ENCODE peak calls at places on chromosomes 6 and 20, in four cellular contexts. N is H1, W is K562, E is HepG2. X is an unnamed sample.
A peak's percentile ranks its signal among the peaks of the same experiment; 100 is the strongest.

GRCh38 chr6:8299034-8299433 is 136.3 kb downstream of the SLC35B3 start:
- DNase-seq in N (no peak), W (no peak), E (no peak), X (no peak)

GRCh38 chr6:6715465-6715864 is 126.9 kb downstream of the LY86 start:
- DNase-seq in N (no peak), W (no peak), E (no peak), X (no peak)

GRCh38 chr20:30921286-30922071 is 336.0 kb upstream of the DEFB115 start:
- DNase-seq in N (no peak), W (no peak), E (no peak), X (no peak)

GRCh38 chr6:161228911-161229591 is 44.8 kb downstream of the AGPAT4 start:
- DNase-seq in N (no peak), W (peak; percentile 76), E (no peak), X (no peak)

GRCh38 chr6:87074051-87074711 is 20.7 kb downstream of the CGA start:
- DNase-seq in N (no peak), W (no peak), E (no peak), X (no peak)

GRCh38 chr6:127902933-127903332 is 2.1 kb upstream of the THEMIS start:
- DNase-seq in N (no peak), W (no peak), E (no peak), X (no peak)

GRCh38 chr6:2522521-2522920 is 228.2 kb downstream of the MYLK4 start:
- DNase-seq in N (no peak), W (no peak), E (no peak), X (no peak)

GRCh38 chr6:131655951-131656350 is 18.8 kb downstream of the ENPP3 start:
- DNase-seq in N (no peak), W (no peak), E (no peak), X (no peak)

GRCh38 chr6:156598316-156598715 is 178.9 kb upstream of the ARID1B start:
- DNase-seq in N (no peak), W (no peak), E (no peak), X (no peak)

GRCh38 chr6:33610779-33611421 is 10.2 kb upstream of the ITPR3 start:
- DNase-seq in N (peak; percentile 64), W (no peak), E (peak; percentile 76), X (no peak)

GRCh38 chr6:113433506-113433991 is 423.6 kb upstream of the MARCKS start:
- DNase-seq in N (no peak), W (no peak), E (peak; percentile 34), X (no peak)

GRCh38 chr6:138817799-138818198 is 21.9 kb downstream of the ECT2L start:
- DNase-seq in N (peak; percentile 64), W (no peak), E (no peak), X (peak; percentile 99)

GRCh38 chr6:13877116-13877515 is 47.6 kb upstream of the RNF182 start:
- DNase-seq in N (no peak), W (no peak), E (no peak), X (no peak)

GRCh38 chr20:10064611-10065010 is 29.8 kb downstream of the ANKEF1 start:
- DNase-seq in N (no peak), W (no peak), E (no peak), X (no peak)

GRCh38 chr20:32656827-32657226 is 16.9 kb downstream of the C20orf203 start:
- DNase-seq in N (no peak), W (no peak), E (no peak), X (no peak)

GRCh38 chr20:32672982-32673727 is 586 bp downstream of the C20orf203 start:
- DNase-seq in N (no peak), W (peak; percentile 38), E (no peak), X (no peak)

GRCh38 chr20:9392892-9393857 is 121.2 kb upstream of the LAMP5 start:
- DNase-seq in N (peak; percentile 65), W (peak; percentile 38), E (peak; percentile 31), X (peak; percentile 41)

GRCh38 chr20:17762873-17763557 is 63.2 kb downstream of the BANF2 start:
- DNase-seq in N (no peak), W (no peak), E (no peak), X (no peak)

GRCh38 chr20:35191419-35191818 is 19.5 kb downstream of the PROCR start:
- DNase-seq in N (no peak), W (no peak), E (no peak), X (no peak)

GRCh38 chr6:21277601-21278043 is 315.9 kb upstream of the SOX4 start:
- DNase-seq in N (no peak), W (no peak), E (no peak), X (peak; percentile 7)

GRCh38 chr20:6509375-6509774 is 258.1 kb upstream of the BMP2 start:
- DNase-seq in N (no peak), W (no peak), E (no peak), X (no peak)

GRCh38 chr6:98452721-98453120 is 381.7 kb upstream of the POU3F2 start:
- DNase-seq in N (no peak), W (no peak), E (no peak), X (no peak)

GRCh38 chr20:62875419-62876355 is 14.1 kb upstream of the TCFL5 start:
- DNase-seq in N (no peak), W (peak; percentile 85), E (peak; percentile 92), X (peak; percentile 71)

GRCh38 chr6:130967502-130968469 is 95.3 kb downstream of the EPB41L2 start:
- DNase-seq in N (no peak), W (peak; percentile 13), E (no peak), X (no peak)

GRCh38 chr20:58702161-58702510 is 9.5 kb downstream of the NPEPL1 start:
- DNase-seq in N (no peak), W (no peak), E (no peak), X (no peak)

GRCh38 chr6:142551145-142551811 is 249.5 kb downstream of the ADGRG6 start:
- DNase-seq in N (no peak), W (no peak), E (no peak), X (peak; percentile 37)
- TF ChIP-seq FOSL1 in N (no peak), W (no peak), E (no peak), X (no peak)

GRCh38 chr6:158647501-158647900 is 2.4 kb upstream of the SYTL3 start:
- DNase-seq in N (no peak), W (no peak), E (no peak), X (no peak)
- TF ChIP-seq FOSL1 in N (no peak), W (no peak), E (no peak), X (no peak)

DNA sequence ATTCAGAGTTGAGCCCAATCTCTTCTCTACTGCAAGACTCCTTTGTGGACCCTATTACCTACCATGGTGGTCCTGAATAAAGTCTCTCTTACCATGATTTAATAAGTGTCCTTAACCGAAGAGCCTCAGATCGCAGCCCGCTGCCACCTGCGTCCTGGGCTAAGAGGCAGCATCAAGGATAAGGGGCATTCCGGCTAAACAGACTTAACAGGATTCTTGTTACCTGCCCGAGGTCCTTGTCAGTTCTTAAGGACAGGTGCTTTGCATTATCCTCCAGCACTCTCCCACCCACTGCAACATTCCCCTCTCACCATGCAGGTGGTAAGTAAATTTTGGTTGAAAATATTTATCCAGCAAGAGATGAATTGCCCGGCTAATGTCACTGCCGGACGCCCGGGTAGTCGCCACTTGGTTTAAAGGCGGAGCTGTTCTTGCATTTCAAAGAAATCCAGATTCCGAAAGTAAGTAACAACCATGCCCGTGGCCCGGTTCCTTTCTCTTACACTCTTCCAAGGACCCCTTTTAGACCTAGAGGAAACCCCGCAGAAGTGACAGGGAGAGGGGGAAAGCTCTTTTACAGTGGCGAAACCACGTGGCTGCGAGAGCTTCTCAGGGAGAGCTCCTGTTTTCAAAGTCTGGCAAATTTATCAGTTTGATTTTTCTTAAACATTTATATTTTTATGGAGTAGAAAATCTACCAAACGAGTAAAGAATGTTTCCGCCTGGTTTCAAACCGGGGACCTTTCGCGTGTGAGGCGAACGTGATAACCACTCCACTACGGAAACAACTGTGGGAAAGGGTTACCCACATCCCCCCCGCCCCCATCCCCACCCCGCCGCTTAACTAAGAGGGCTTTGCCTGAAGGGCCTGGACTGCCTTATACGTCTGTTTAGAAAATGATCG is 41.9 kb upstream of the PRSS16 start:
- DNase-seq in N (no peak), W (peak; percentile 78), E (no peak), X (no peak)
- TF ChIP-seq FOSL1 in N (no peak), W (no peak), E (no peak), X (no peak)

DNA sequence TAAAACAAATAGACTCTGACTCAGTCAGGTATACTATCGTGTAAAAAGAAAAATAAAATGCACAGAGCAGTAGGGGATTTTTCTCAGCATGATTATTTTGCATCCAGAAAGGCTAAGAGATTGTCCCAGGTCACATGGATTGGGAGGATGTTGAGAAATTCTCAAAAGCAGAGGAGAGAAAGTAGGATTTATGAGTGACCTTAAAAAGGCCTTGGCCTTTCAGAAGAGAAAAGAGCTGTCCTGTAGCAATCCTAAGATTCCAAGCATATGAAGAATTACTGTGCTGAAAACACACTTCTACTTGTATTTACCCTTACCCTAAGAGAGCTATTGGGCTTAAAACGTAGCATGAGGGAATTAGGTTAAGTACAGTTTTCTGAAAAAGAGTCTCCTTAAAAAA is 149.7 kb upstream of the ENPP5 start:
- DNase-seq in N (no peak), W (no peak), E (no peak), X (no peak)
- TF ChIP-seq FOSL1 in N (no peak), W (no peak), E (no peak), X (no peak)

DNA sequence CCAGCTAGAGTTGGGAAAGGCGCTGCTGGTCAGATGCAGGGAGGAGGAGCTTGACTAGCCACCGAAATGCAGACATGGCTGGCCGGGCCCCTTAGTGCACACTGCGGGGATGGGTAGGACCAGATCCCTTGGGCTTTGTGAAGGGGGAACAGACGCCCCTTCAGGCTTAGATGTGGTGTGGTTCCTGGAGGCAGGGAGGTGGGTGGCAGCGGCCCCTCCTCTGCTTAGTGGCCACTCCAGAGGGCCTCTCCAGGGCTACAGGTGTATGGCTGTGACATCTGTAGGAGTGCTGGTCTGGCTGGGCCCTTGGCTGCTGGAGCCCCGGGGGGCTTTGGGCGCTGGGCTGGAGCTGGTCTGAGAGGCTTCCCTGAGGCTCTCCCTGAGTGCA is 5.9 kb downstream of the CCND3 start:
- DNase-seq in N (peak; percentile 53), W (no peak), E (no peak), X (no peak)
- TF ChIP-seq FOSL1 in N (no peak), W (no peak), E (no peak), X (no peak)

DNA sequence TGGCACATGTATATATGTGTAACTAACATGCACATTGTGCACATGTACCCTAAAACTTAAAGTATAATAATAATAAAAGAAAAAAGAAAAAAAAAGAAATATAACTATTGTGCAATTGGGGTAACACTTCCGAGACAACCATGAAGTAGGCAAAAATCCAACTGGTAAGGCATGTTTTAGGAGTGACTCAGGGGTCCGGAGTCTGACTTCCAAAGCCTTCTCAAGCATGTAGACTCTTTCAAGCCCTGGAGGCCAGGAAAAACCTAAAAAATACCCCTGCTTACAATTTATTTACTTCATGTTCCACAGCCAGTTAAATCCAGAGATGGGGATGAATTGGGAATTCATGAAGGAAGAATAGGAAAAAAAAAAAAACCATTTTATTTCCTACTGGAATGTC is 161.3 kb upstream of the PHACTR1 start:
- DNase-seq in N (no peak), W (no peak), E (no peak), X (no peak)
- TF ChIP-seq FOSL1 in N (no peak), W (no peak), E (no peak), X (no peak)

X was measured in HCT116.